ENCODE peak calls at places on chromosomes 13 and 19, in five cellular contexts. Y is OCI-LY7, J is cardiac muscle cell, P is left ventricle myocardium inferior, D is endodermal cell. X is an unnamed sample.

GRCh38 chr19:33482486-33482885 is 39.1 kb downstream of the PEPD start:
- DNase-seq in Y (no peak), J (no peak), P (no peak), D (no peak), X (no peak)

GRCh38 chr19:41225238-41226052 is 6.4 kb downstream of the AXL start:
- DNase-seq in Y (no peak), J (peak), P (peak), D (no peak), X (peak)

GRCh38 chr19:48497728-48498575 is 13.7 kb downstream of the LMTK3 start:
- DNase-seq in Y (no peak), J (no peak), P (no peak), D (no peak), X (no peak)

GRCh38 chr19:6876790-6877189 is 10.6 kb upstream of the ADGRE1 start:
- DNase-seq in Y (no peak), J (no peak), P (no peak), D (no peak), X (no peak)

GRCh38 chr13:108827637-108828036 is 198.2 kb downstream of the MYO16 start:
- DNase-seq in Y (no peak), J (no peak), P (no peak), D (no peak), X (no peak)

GRCh38 chr13:28574617-28575142 is 79.8 kb upstream of the FLT1 start:
- DNase-seq in Y (peak), J (no peak), P (no peak), D (no peak), X (peak)

GRCh38 chr13:108322206-108322824 is 52.8 kb downstream of the TNFSF13B start:
- DNase-seq in Y (peak), J (peak), P (no peak), D (no peak), X (peak)

GRCh38 chr19:30091456-30091855 is 149.4 kb downstream of the URI1 start:
- DNase-seq in Y (no peak), J (no peak), P (no peak), D (no peak), X (no peak)

GRCh38 chr13:21243045-21243842 is 66.8 kb downstream of the MRPL57 start:
- DNase-seq in Y (no peak), J (no peak), P (no peak), D (no peak), X (no peak)

GRCh38 chr19:43759515-43759914 is 4.8 kb upstream of the SMG9 start:
- DNase-seq in Y (peak), J (no peak), P (no peak), D (peak), X (no peak)

GRCh38 chr19:8366961-8367326 is 3.0 kb downstream of the ANGPTL4 start:
- DNase-seq in Y (no peak), J (no peak), P (no peak), D (peak), X (peak)

GRCh38 chr19:1089891-1090290 is 5.3 kb downstream of the POLR2E start:
- DNase-seq in Y (peak), J (no peak), P (no peak), D (no peak), X (no peak)

DNA sequence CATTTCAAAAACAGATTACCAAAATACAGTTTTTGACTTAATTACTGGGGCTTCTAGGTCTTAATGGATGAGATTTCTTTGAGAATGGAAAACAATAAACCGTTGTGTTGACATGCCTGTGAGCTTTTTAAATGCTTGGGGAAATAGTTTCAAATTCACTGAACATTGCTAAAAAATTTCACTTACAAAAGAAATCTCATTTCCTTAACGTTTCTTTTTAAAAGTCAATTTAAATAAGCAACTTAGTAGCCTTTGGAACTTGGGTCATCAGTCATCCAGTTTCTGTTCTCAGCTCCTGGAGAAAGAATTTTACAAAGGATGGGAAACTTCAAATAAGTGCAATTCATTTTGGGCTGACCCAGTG is 4.4 kb downstream of the ZC3H4 start:
- DNase-seq in Y (no peak), J (no peak), P (no peak), D (no peak), X (no peak)
- H3K4me3 ChIP-seq in Y (peak), J (no peak), P (peak), D (peak), X (peak)

GRCh38 chr13:113802761-113803160 is 43.7 kb downstream of the TMEM255B start:
- DNase-seq in Y (no peak), J (no peak), P (no peak), D (no peak), X (no peak)
- TF ChIP-seq CTCF in Y (no peak), J (no peak), P (no peak), D (no peak), X (no peak)

DNA sequence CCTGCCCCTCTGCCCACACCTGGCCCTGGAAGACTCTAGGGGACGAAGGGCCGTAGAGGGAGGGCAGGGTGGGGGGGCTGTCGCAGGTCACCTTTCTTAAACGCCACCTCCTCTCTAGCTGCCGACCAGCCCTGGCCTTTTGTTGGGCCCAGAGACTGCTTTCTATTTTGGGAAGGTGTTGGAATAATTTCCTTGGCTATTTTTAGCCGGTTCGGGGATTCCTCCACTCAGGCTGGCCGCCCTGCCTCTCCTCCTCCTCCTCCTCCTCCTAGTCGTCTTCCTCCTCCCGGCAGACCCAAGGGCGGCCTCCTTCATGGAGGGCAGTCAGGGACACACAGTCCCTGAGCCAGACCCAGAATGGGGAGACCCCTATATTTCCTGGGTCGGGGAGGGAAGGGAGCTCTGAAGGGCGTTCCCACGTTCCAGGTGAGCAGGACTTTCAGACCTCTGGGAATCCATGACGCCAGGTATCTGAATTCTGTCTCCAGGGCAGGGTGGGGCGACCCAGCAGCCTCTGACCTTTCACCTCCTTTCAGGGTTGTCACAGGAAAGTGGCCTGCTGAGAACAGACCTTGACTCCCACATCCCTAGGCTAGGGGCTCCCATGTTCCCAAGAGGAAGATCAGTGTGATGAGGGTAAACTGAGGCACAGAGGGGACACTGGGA is 19.9 kb downstream of the GADD45B start:
- DNase-seq in Y (no peak), J (peak), P (no peak), D (no peak), X (no peak)
- H3K4me3 ChIP-seq in Y (peak), J (peak), P (peak), D (no peak), X (no peak)

GRCh38 chr19:57888494-57889231 is at the start of gene ZNF814:
- DNase-seq in Y (peak), J (peak), P (peak), D (peak), X (peak)

GRCh38 chr19:57888107-57888493 is 737 bp downstream of the ZNF814 start:
- DNase-seq in Y (peak), J (peak), P (no peak), D (no peak), X (no peak)

GRCh38 chr19:57886046-57886445 is 2.8 kb downstream of the ZNF814 start:
- DNase-seq in Y (no peak), J (peak), P (no peak), D (no peak), X (no peak)

GRCh38 chr19:57887195-57887941 is 1.5 kb downstream of the ZNF814 start:
- DNase-seq in Y (no peak), J (peak), P (no peak), D (peak), X (peak)
- TF ChIP-seq CTCF in Y (peak), J (no peak), P (no peak), D (no peak), X (no peak)